ENCODE peak calls at places on chromosome 3, in five cellular contexts. D is SK-N-SH, Z is HCT116, N is PC-3, V is neural progenitor cell. T is an unnamed sample.

GRCh38 chr3:169146866-169147245 is 516.7 kb downstream of the MECOM start:
- DNase-seq in D (no peak), Z (no peak), N (peak), V (peak), T (no peak)

GRCh38 chr3:109831403-109831802 is 494.1 kb upstream of the DPPA4 start:
- DNase-seq in D (no peak), Z (no peak), N (no peak), V (no peak), T (no peak)

GRCh38 chr3:184284696-184285095 is 8.9 kb downstream of the ECE2 start:
- DNase-seq in D (peak), Z (peak), N (peak), V (peak), T (peak)

GRCh38 chr3:169750665-169751064 is 14.2 kb downstream of the TERC start:
- DNase-seq in D (no peak), Z (no peak), N (no peak), V (no peak), T (no peak)

GRCh38 chr3:78255403-78255802 is 1215.5 kb downstream of the ROBO2 start:
- DNase-seq in D (peak), Z (no peak), N (no peak), V (no peak), T (no peak)

GRCh38 chr3:151268267-151269235 is 9.8 kb downstream of the P2RY14 start:
- DNase-seq in D (no peak), Z (no peak), N (no peak), V (no peak), T (no peak)

GRCh38 chr3:158731938-158732855 is at the start of gene RARRES1:
- DNase-seq in D (peak), Z (no peak), N (no peak), V (peak), T (no peak)

GRCh38 chr3:98519351-98519750 is 3.4 kb downstream of the CLDND1 start:
- DNase-seq in D (no peak), Z (no peak), N (no peak), V (no peak), T (no peak)

GRCh38 chr3:139846729-139847128 is 88.3 kb upstream of the CLSTN2 start:
- DNase-seq in D (no peak), Z (no peak), N (no peak), V (no peak), T (no peak)

GRCh38 chr3:137845666-137846065 is 81.6 kb downstream of the SOX14 start:
- DNase-seq in D (no peak), Z (no peak), N (no peak), V (peak), T (no peak)

GRCh38 chr3:126300761-126301481 is 56.3 kb downstream of the KLF15 start:
- DNase-seq in D (no peak), Z (no peak), N (no peak), V (no peak), T (no peak)

GRCh38 chr3:72171946-72172345 is 387.0 kb upstream of the PROK2 start:
- DNase-seq in D (no peak), Z (no peak), N (no peak), V (no peak), T (no peak)

GRCh38 chr3:125437631-125438435 is 62.7 kb upstream of the ZNF148 start:
- DNase-seq in D (peak), Z (peak), N (peak), V (peak), T (peak)

GRCh38 chr3:1766384-1766783 is 332.3 kb upstream of the CNTN4 start:
- DNase-seq in D (no peak), Z (no peak), N (no peak), V (no peak), T (no peak)

GRCh38 chr3:160676547-160677303 is at the start of gene ARL14:
- DNase-seq in D (no peak), Z (peak), N (peak), V (no peak), T (no peak)

GRCh38 chr3:24365168-24365567 is 129.5 kb downstream of the THRB start:
- DNase-seq in D (peak), Z (peak), N (peak), V (no peak), T (no peak)

GRCh38 chr3:5583920-5584319 is 396.4 kb downstream of the EDEM1 start:
- DNase-seq in D (no peak), Z (no peak), N (peak), V (no peak), T (no peak)

GRCh38 chr3:87225659-87226058 is 1.4 kb upstream of the CHMP2B start:
- DNase-seq in D (no peak), Z (no peak), N (no peak), V (no peak), T (no peak)

GRCh38 chr3:150078983-150079739 is 108.5 kb upstream of the PFN2 start:
- DNase-seq in D (peak), Z (no peak), N (peak), V (no peak), T (peak)

GRCh38 chr3:65875395-65876027 is 163.2 kb downstream of the MAGI1 start:
- DNase-seq in D (no peak), Z (no peak), N (no peak), V (no peak), T (no peak)

GRCh38 chr3:128935922-128936321 is 56.5 kb downstream of the ACAD9 start:
- DNase-seq in D (no peak), Z (no peak), N (no peak), V (no peak), T (no peak)

GRCh38 chr3:2543247-2543646 is 444.6 kb downstream of the CNTN4 start:
- DNase-seq in D (no peak), Z (no peak), N (no peak), V (no peak), T (no peak)

GRCh38 chr3:149955449-149955848 is 15.2 kb downstream of the PFN2 start:
- DNase-seq in D (no peak), Z (no peak), N (peak), V (no peak), T (no peak)

GRCh38 chr3:124747111-124747981 is 17.1 kb downstream of the UMPS start:
- DNase-seq in D (no peak), Z (no peak), N (no peak), V (no peak), T (no peak)

GRCh38 chr3:111734652-111735051 is 124.4 kb upstream of the PHLDB2 start:
- DNase-seq in D (no peak), Z (no peak), N (no peak), V (no peak), T (no peak)
- TF ChIP-seq EZH2phosphoT487 in D (no peak), Z (no peak), N (no peak), V (no peak), T (no peak)

GRCh38 chr3:155737844-155738460 is 6.9 kb downstream of the PLCH1 start:
- DNase-seq in D (no peak), Z (peak), N (peak), V (peak), T (no peak)
- H3K9ac ChIP-seq in D (no peak), Z (peak), N (no peak), V (no peak), T (no peak)

DNA sequence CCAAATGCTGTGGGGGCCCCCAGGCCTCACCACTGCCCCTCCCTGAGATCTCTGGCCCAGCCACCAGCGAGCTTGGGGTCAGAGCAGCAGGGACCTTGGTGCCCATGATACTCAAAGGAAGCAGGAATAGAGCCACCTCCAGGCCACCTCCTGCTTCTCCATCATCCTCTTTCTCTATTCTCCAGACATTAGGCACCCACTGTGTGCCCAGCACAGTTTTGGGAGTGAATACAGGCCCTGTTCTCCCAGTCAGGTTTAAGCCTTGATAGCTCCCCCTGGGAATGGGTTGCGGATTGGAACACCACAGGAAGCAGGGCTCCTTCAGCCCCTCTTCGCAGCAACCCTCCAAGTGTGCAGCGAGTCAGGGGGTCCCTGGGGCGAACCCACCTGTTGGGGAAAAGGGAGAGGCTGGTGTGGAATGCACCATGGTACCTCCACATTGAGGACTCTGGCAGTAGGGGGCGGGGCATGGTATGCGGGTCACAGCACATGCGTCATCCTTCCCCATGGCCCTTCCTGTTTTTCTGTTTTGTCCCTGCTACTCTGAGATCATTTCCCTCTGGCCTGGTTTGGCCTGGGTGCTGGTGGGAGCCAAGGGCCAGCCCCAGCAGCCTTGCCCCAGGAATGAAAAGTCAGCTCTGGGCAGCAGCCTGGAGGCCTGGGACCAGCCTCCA is 14.2 kb upstream of the SEMA3B start:
- DNase-seq in D (no peak), Z (no peak), N (no peak), V (no peak), T (no peak)
- TF ChIP-seq CTCF in D (no peak), Z (no peak), N (no peak), V (no peak), T (no peak)

GRCh38 chr3:52532838-52533622 is 627 bp downstream of the NT5DC2 start:
- DNase-seq in D (peak), Z (no peak), N (peak), V (peak), T (no peak)

GRCh38 chr3:52534281-52535183 is 875 bp upstream of the NT5DC2 start:
- DNase-seq in D (peak), Z (no peak), N (peak), V (peak), T (no peak)

GRCh38 chr3:52532517-52532837 is 1.2 kb downstream of the NT5DC2 start:
- DNase-seq in D (peak), Z (no peak), N (peak), V (peak), T (no peak)

GRCh38 chr3:52535411-52536111 is 844 bp upstream of the UQCC5 start:
- DNase-seq in D (no peak), Z (no peak), N (no peak), V (no peak), T (no peak)

GRCh38 chr3:52533623-52534280 is at the start of gene NT5DC2:
- DNase-seq in D (peak), Z (no peak), N (peak), V (peak), T (peak)
- TF ChIP-seq EZH2phosphoT487 in D (no peak), Z (no peak), N (no peak), V (no peak), T (no peak)

DNA sequence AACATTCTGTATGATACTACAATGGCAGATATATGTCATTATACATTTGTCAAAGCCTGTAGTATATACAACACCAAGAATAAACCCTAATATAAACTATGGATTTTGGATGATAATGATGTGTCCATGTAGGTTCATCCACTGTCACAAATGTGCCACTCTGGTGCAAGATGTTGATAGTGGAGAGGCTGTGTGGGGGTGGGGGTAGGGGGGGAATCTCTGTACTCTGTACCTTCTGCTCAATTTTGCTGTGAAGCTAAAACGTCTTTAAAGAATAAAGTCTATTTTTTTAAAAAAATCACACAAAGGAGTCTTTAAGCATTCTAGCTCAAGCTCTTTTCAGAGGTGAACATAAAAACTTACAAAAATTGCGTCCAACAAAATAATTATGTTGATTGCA is 88.2 kb upstream of the ABI3BP start:
- DNase-seq in D (no peak), Z (no peak), N (no peak), V (no peak), T (no peak)
- H3K9ac ChIP-seq in D (no peak), Z (no peak), N (no peak), V (no peak), T (no peak)

DNA sequence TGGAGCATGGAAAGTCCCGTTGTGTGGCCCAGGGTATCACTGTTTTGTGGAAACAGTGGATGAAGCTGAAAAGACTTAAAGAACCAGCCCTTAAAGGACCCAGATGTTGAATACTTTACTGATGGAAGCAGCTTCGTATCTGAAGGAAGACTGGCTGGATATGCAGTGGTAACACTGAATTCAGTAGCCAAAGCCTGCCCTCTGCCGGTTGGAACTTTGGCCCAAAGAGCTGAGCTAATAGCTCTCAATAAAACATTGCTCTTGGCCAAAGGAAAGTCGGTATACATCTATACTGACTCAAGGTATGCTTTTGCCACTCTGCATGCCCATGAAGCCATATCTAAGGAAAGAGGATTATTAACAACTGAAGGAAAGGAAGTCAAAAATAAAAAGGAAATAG is 885.4 kb downstream of the PDCD6IP start:
- DNase-seq in D (peak), Z (no peak), N (peak), V (peak), T (peak)
- TF ChIP-seq CTCF in D (peak), Z (peak), N (peak), V (peak), T (peak)